ENCODE peak calls at places on chromosomes 2 and 18, in six cellular contexts. R is SW480, X is fibroblast of lung, B is NCI-H1436, U is esophagus muscularis mucosa, Y is transverse colon. V is an unnamed sample.

GRCh38 chr2:195898505-195898904 is 170.1 kb downstream of the DNAH7 start:
- DNase-seq in R (no peak), X (peak; percentile 100), B (no peak), U (no peak), Y (peak; percentile 19), V (peak; percentile 79)

GRCh38 chr2:119301413-119301812 is 65.2 kb downstream of the C2orf76 start:
- DNase-seq in R (no peak), X (no peak), B (no peak), U (no peak), Y (no peak), V (no peak)

GRCh38 chr2:150442484-150442883 is 45.0 kb downstream of the RND3 start:
- DNase-seq in R (no peak), X (no peak), B (no peak), U (no peak), Y (no peak), V (no peak)

GRCh38 chr2:8819194-8819593 is 18.2 kb downstream of the KIDINS220 start:
- DNase-seq in R (no peak), X (peak; percentile 25), B (no peak), U (no peak), Y (no peak), V (no peak)

GRCh38 chr18:46253498-46253897 is 149.3 kb downstream of the HAUS1 start:
- DNase-seq in R (no peak), X (peak; percentile 27), B (no peak), U (no peak), Y (no peak), V (no peak)

GRCh38 chr2:229261076-229261475 is 10.0 kb downstream of the PID1 start:
- DNase-seq in R (no peak), X (no peak), B (no peak), U (no peak), Y (no peak), V (no peak)

GRCh38 chr18:74375999-74376398 is 60.4 kb downstream of the C18orf63 start:
- DNase-seq in R (peak; percentile 39), X (no peak), B (no peak), U (peak; percentile 75), Y (no peak), V (no peak)

GRCh38 chr2:192004188-192004963 is 157.5 kb upstream of the CAVIN2 start:
- DNase-seq in R (no peak), X (no peak), B (no peak), U (no peak), Y (no peak), V (no peak)

GRCh38 chr2:171289938-171290480 is 129.3 kb upstream of the TLK1 start:
- DNase-seq in R (no peak), X (no peak), B (no peak), U (no peak), Y (no peak), V (no peak)

GRCh38 chr18:3775996-3776395 is 326.0 kb downstream of the TGIF1 start:
- DNase-seq in R (no peak), X (no peak), B (no peak), U (no peak), Y (no peak), V (no peak)

GRCh38 chr18:45997689-45998088 is 30.6 kb upstream of the EPG5 start:
- DNase-seq in R (no peak), X (no peak), B (no peak), U (peak; percentile 60), Y (no peak), V (no peak)

GRCh38 chr2:240502430-240503121 is 55.2 kb downstream of the ANKMY1 start:
- DNase-seq in R (no peak), X (no peak), B (no peak), U (peak; percentile 42), Y (no peak), V (no peak)

GRCh38 chr2:212530373-212530772 is 8.2 kb downstream of the ERBB4 start:
- DNase-seq in R (no peak), X (no peak), B (no peak), U (no peak), Y (no peak), V (no peak)

GRCh38 chr2:26721267-26722032 is 28.9 kb downstream of the KCNK3 start:
- DNase-seq in R (peak; percentile 67), X (no peak), B (no peak), U (no peak), Y (peak; percentile 37), V (peak; percentile 28)

GRCh38 chr18:8367217-8367988 is 241.8 kb upstream of the RAB12 start:
- DNase-seq in R (peak; percentile 43), X (no peak), B (peak; percentile 71), U (no peak), Y (peak; percentile 31), V (peak; percentile 51)

GRCh38 chr2:164593959-164594358 is 27.3 kb downstream of the GRB14 start:
- DNase-seq in R (no peak), X (no peak), B (no peak), U (no peak), Y (no peak), V (no peak)